ENCODE peak calls at places on chromosomes 3 and 15, in five cellular contexts. B, Y, W, F and I are unnamed samples.
A peak's percentile ranks its signal among the peaks of the same experiment; 100 is the strongest.

GRCh38 chr3:127706312-127706711 is 33.6 kb downstream of the ABTB1 start:
- DNase-seq in W (no peak), Y (no peak), B (no peak), F (no peak), I (no peak)

GRCh38 chr3:101383156-101383575 is 62.8 kb upstream of the IMPG2 start:
- DNase-seq in W (peak; percentile 3), F (peak; percentile 43), Y (no peak), B (no peak), I (no peak)

GRCh38 chr15:38401716-38402115 is 52.2 kb upstream of the FAM98B start:
- DNase-seq in Y (no peak), W (no peak), F (no peak), B (no peak), I (no peak)

GRCh38 chr15:62469478-62469873 is 304.4 kb upstream of the C2CD4B start:
- DNase-seq in F (no peak), B (no peak), Y (no peak), W (no peak), I (no peak)

GRCh38 chr3:27666708-27667107 is 55.4 kb downstream of the EOMES start:
- DNase-seq in F (peak; percentile 93), Y (peak; percentile 72), B (peak; percentile 47), W (peak; percentile 87), I (no peak)

GRCh38 chr3:128496019-128496601 is 3.1 kb upstream of the GATA2 start:
- DNase-seq in W (no peak), F (no peak), B (no peak), Y (no peak), I (no peak)

GRCh38 chr3:120057626-120058025 is 36.6 kb downstream of the GSK3B start:
- DNase-seq in W (no peak), B (no peak), F (no peak), Y (no peak), I (no peak)

GRCh38 chr3:98770261-98771039 is 7.3 kb downstream of the ST3GAL6 start:
- DNase-seq in Y (no peak), W (no peak), B (peak; percentile 44), F (no peak), I (peak; percentile 3)

GRCh38 chr15:29854413-29854812 is 32.1 kb upstream of the TJP1 start:
- DNase-seq in W (no peak), Y (no peak), F (no peak), B (no peak), I (no peak)

GRCh38 chr15:91469627-91470567 is 369.8 kb downstream of the SV2B start:
- DNase-seq in B (no peak), W (no peak), F (no peak), Y (peak; percentile 14), I (peak; percentile 72)

GRCh38 chr15:91468861-91469260 is 368.8 kb downstream of the SV2B start:
- DNase-seq in B (no peak), F (no peak), Y (no peak), W (no peak), I (no peak)

GRCh38 chr15:91465086-91465485 is 365.0 kb downstream of the SV2B start:
- DNase-seq in Y (no peak), B (no peak), F (no peak), W (no peak), I (no peak)

GRCh38 chr15:91471410-91471993 is 371.4 kb downstream of the SV2B start:
- DNase-seq in B (no peak), Y (no peak), F (no peak), W (no peak), I (no peak)

DNA sequence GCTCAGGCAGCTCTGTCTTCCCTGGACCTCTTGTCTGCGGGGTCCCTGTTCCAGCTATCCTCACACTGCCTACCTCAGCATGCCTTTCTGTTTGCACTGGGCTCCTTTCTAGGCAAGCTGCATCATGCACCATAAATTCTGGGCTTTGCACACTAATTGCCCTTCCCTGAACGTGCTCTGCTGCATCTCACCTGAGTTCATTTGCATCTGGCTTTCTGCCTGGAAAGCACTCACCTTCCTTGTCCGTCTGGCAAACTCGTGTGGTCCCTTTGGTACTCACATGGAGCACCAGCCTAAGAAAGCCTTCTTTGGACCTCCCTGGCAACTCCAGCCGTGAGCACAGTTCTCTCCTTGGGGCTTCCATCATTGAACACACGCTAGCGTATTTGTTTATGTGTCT is 365.6 kb downstream of the SV2B start:
- DNase-seq in Y (no peak), B (no peak), F (no peak), W (no peak), I (no peak)
- H3K4me3 ChIP-seq in Y (no peak overlapping the region), B (no peak overlapping the region), F (no peak overlapping the region), W (no peak overlapping the region), I (no peak overlapping the region)

DNA sequence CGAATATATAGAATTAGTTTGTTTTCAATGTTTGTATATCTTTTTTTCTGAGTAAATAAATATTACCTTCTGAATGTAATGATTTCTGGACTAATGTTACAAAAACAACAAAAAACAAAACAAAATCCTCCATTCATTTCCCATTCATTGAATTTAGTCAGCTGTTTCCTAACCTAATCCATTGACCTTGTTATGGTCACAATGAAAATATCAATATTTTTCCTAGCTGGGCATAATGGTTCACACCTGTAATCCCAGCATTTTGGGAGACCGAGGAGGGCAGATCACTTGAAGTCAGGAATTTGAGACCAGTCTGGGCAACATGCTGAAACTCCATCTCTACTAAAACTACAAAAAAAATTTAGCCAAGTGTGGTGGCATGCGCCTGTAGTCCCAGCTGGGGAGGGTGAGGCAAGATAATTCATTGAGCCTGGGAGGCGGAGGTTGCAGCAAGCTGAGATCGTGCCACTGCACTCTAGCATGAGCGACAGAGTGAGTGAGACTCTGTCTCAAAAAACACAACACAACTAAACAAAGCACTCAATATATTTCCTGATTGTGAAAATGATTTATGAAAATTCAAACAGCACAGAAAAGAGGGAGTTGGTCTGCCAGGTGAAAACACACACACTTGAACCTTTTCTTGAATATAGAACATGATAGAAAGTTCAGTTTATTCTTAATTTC is 23.0 kb upstream of the PLSCR4 start:
- DNase-seq in W (no peak), B (no peak), Y (no peak), F (no peak), I (no peak)
- H3K27ac ChIP-seq in W (peak overlapping the region; percentile 89), B (peak overlapping the region; percentile 75), Y (peak overlapping the region; percentile 35), F (no peak overlapping the region), I (no peak overlapping the region)

GRCh38 chr3:15731024-15731423 is 66.8 kb downstream of the ANKRD28 start:
- DNase-seq in W (no peak), Y (no peak), B (no peak), F (no peak), I (no peak)
- H3K4me3 ChIP-seq in W (no peak overlapping the region), Y (no peak overlapping the region), B (no peak overlapping the region), F (no peak overlapping the region), I (no peak overlapping the region)

GRCh38 chr3:116339441-116340028 is 105.8 kb downstream of the LSAMP start:
- DNase-seq in F (no peak), W (peak; percentile 26), Y (no peak), B (no peak), I (no peak)
- H3K27ac ChIP-seq in F (no peak overlapping the region), W (no peak overlapping the region), Y (peak overlapping the region; percentile 77), B (no peak overlapping the region), I (no peak overlapping the region)

GRCh38 chr15:59245583-59245982 is 38.9 kb downstream of the LDHAL6B start:
- DNase-seq in Y (no peak), B (no peak), W (no peak), F (no peak), I (no peak)
- H3K4me3 ChIP-seq in Y (no peak overlapping the region), B (no peak overlapping the region), W (no peak overlapping the region), F (no peak overlapping the region), I (no peak overlapping the region)

DNA sequence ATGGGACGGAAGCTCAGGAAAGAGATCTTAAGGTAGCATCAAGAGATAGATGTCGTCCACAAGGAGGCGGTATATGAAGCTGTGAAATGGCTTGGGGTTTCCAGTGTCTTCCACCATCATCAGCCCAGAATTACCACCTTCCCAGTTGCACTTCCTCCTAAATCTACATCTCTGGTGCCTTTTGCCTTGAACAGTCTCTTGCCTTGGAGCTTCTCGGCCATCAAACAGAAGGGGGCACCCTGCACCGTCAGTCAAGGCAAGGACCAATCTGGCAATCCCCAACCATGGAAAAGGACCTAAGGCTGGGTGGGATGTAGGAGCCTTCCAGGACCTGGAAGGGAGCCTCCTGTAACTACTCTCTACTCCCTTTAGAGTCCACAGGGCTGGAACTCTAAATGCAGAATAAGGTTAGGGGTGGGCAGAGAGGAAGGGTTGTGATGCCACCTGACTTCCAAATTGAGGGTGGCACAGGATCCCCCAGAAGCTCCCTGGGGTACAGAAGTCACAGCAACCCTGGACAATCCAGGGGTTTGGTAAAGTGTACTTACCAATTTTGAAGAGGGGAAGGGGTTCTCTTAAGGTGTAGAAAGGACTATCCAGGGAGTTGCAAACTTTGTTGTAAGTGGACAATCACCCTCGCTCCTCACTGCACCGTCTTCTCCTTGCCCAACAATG is 1.0 kb upstream of the RYR3 start:
- DNase-seq in W (no peak), F (peak; percentile 66), B (peak; percentile 12), Y (peak; percentile 28), I (no peak)
- H3K27ac ChIP-seq in W (no peak overlapping the region), F (no peak overlapping the region), B (no peak overlapping the region), Y (no peak overlapping the region), I (no peak overlapping the region)